ENCODE peak calls at places on chromosomes 11 and 22, in six cellular contexts. I is AG09309, H is NCI-H345, D is EL, S is small intestine, O is HCEC 1CT. M is an unnamed sample.

GRCh38 chr11:14578551-14578956 is 58.4 kb upstream of the PSMA1 start:
- DNase-seq in D (peak), O (peak), H (peak), S (peak), I (no peak), M (no peak)

GRCh38 chr11:125451400-125452124 is 44.5 kb downstream of the FEZ1 start:
- DNase-seq in O (peak), S (no peak), I (no peak), D (peak), H (no peak), M (peak)

GRCh38 chr22:42283288-42284229 is 13.1 kb upstream of the TCF20 start:
- DNase-seq in O (no peak), S (no peak), D (peak), H (no peak), I (no peak), M (no peak)

GRCh38 chr11:123511037-123511870 is 81.2 kb downstream of the GRAMD1B start:
- DNase-seq in D (peak), S (peak), O (peak), H (peak), I (peak), M (peak)

GRCh38 chr11:118792642-118793124 is 1.7 kb upstream of the DDX6 start:
- DNase-seq in H (no peak), S (peak), I (peak), O (peak), D (peak), M (peak)

GRCh38 chr11:125165111-125165663 is 636 bp downstream of the PKNOX2 start:
- DNase-seq in H (no peak), O (peak), S (peak), D (peak), I (no peak), M (peak)

GRCh38 chr22:36872084-36872483 is 11.3 kb downstream of the NCF4 start:
- DNase-seq in O (no peak), D (no peak), H (no peak), S (no peak), I (no peak), M (no peak)

GRCh38 chr11:120239713-120240640 is at the start of gene POU2F3:
- DNase-seq in I (no peak), H (peak), S (peak), D (no peak), O (no peak), M (no peak)

GRCh38 chr11:116225784-116226410 is 546.9 kb downstream of the BUD13 start:
- DNase-seq in I (no peak), H (no peak), S (peak), O (no peak), D (no peak), M (no peak)

GRCh38 chr11:112082729-112083128 is 3.8 kb downstream of the TIMM8B start:
- DNase-seq in I (no peak), O (peak), S (no peak), H (no peak), D (peak), M (no peak)

GRCh38 chr11:119223856-119224255 is 17.7 kb downstream of the CBL start:
- DNase-seq in S (no peak), H (no peak), I (no peak), O (peak), D (peak), M (no peak)

GRCh38 chr22:46618667-46619066 is 1.5 kb upstream of the GRAMD4 start:
- DNase-seq in D (no peak), O (no peak), S (no peak), I (no peak), H (no peak), M (no peak)

GRCh38 chr11:45097721-45098493 is 48.5 kb upstream of the PRDM11 start:
- DNase-seq in D (peak), I (no peak), O (peak), S (peak), H (no peak), M (peak)

GRCh38 chr11:34468209-34468841 is 29.6 kb downstream of the CAT start:
- DNase-seq in D (peak), I (no peak), S (peak), H (no peak), O (peak), M (no peak)

GRCh38 chr22:45290410-45290936 is 5.7 kb downstream of the UPK3A start:
- DNase-seq in H (peak), O (peak), D (peak), I (peak), S (peak), M (no peak)

GRCh38 chr11:118928870-118929495 is 3.3 kb upstream of the BCL9L start:
- DNase-seq in S (peak), D (peak), O (peak), I (no peak), H (peak), M (no peak)

GRCh38 chr11:59957094-59957493 is 6.7 kb upstream of the OOSP4A start:
- DNase-seq in O (no peak), I (no peak), S (no peak), H (no peak), D (peak), M (no peak)

GRCh38 chr11:130904380-130904779 is 11.9 kb downstream of the SNX19 start:
- DNase-seq in I (no peak), O (peak), D (peak), H (no peak), S (no peak), M (no peak)

GRCh38 chr22:42617155-42617983 is 2.7 kb upstream of the POLDIP3 start:
- DNase-seq in O (no peak), S (no peak), I (no peak), D (no peak), H (no peak), M (no peak)

GRCh38 chr11:31806944-31807790 is 4.0 kb downstream of the PAX6 start:
- DNase-seq in D (no peak), H (no peak), O (no peak), S (no peak), I (no peak), M (no peak)

GRCh38 chr11:61482513-61482912 is 26.0 kb upstream of the LRRC10B start:
- DNase-seq in H (no peak), D (peak), O (peak), I (no peak), S (no peak), M (no peak)

GRCh38 chr11:128238521-128239222 is 348.7 kb downstream of the ETS1 start:
- DNase-seq in H (no peak), S (no peak), D (no peak), I (no peak), O (no peak), M (no peak)

GRCh38 chr22:26689553-26690301 is 32.3 kb downstream of the MIAT start:
- DNase-seq in I (no peak), S (no peak), D (no peak), O (no peak), H (no peak), M (no peak)

GRCh38 chr22:37971475-37972434 is 12.6 kb downstream of the SOX10 start:
- DNase-seq in S (no peak), I (no peak), O (no peak), D (no peak), H (peak), M (no peak)

GRCh38 chr22:28799834-28800307 is 498 bp downstream of the XBP1 start:
- DNase-seq in S (peak), H (no peak), O (peak), I (peak), D (peak), M (no peak)

GRCh38 chr11:46480166-46480726 is 88.7 kb upstream of the CHRM4 start:
- DNase-seq in D (no peak), H (no peak), O (no peak), I (no peak), S (no peak), M (no peak)

GRCh38 chr22:29313126-29314071 is 2.1 kb downstream of the RASL10A start:
- DNase-seq in D (no peak), I (no peak), H (no peak), O (no peak), S (peak), M (no peak)

GRCh38 chr11:61579398-61580291 is 1.2 kb downstream of the SYT7 start:
- DNase-seq in O (no peak), H (no peak), D (no peak), I (no peak), S (no peak), M (no peak)

GRCh38 chr22:25564979-25565677 is 653 bp downstream of the GRK3 start:
- DNase-seq in D (no peak), I (no peak), S (no peak), H (no peak), O (no peak), M (no peak)

GRCh38 chr11:105152556-105152955 is 13.0 kb upstream of the CARD18 start:
- DNase-seq in O (peak), I (no peak), H (no peak), S (no peak), D (no peak), M (no peak)

GRCh38 chr11:86621854-86622253 is 50.6 kb downstream of the ME3 start:
- DNase-seq in S (no peak), H (no peak), I (no peak), D (no peak), O (no peak), M (no peak)

GRCh38 chr11:134557571-134558257 is 145.7 kb upstream of the B3GAT1 start:
- DNase-seq in D (no peak), S (no peak), I (no peak), O (no peak), H (no peak), M (no peak)

GRCh38 chr22:26893711-26894110 is 236.3 kb downstream of the MIAT start:
- DNase-seq in S (no peak), D (no peak), O (no peak), I (no peak), H (no peak), M (no peak)

GRCh38 chr22:30286813-30287625 is 2.3 kb downstream of the CASTOR1 start:
- DNase-seq in S (peak), O (no peak), H (peak), D (peak), I (no peak), M (peak)

GRCh38 chr11:45880772-45881570 is 4.5 kb upstream of the MAPK8IP1 start:
- DNase-seq in H (no peak), S (no peak), O (no peak), D (no peak), I (no peak), M (no peak)

GRCh38 chr11:125253289-125253688 is 88.7 kb downstream of the PKNOX2 start:
- DNase-seq in H (no peak), S (no peak), D (no peak), O (no peak), I (no peak), M (no peak)

GRCh38 chr22:19239464-19239863 is 52.1 kb downstream of the CLTCL1 start:
- DNase-seq in H (no peak), S (no peak), I (no peak), D (no peak), O (no peak), M (no peak)

GRCh38 chr22:38490915-38491314 is 15.2 kb downstream of the DDX17 start:
- DNase-seq in O (peak), H (no peak), I (no peak), S (peak), D (peak), M (peak)

GRCh38 chr22:41603873-41604332 is 14.3 kb upstream of the PMM1 start:
- DNase-seq in D (no peak), H (no peak), O (no peak), I (no peak), S (peak), M (no peak)

M was measured in ascending aorta.